ENCODE peak calls at places on chromosomes 4 and X, in nine cellular contexts. One of them, this sample, is unnamed.

GRCh38 chr4:126778348-126778747 is 854.4 kb upstream of the INTU start:
- DNase-seq in PC-9: no peak
- DNase-seq in PC-3: peak; percentile 30
- DNase-seq in fibroblast of lung: peak; percentile 60
- DNase-seq in astrocyte: peak; percentile 84
- DNase-seq in HepG2: no peak
- DNase-seq in OCI-LY7: no peak
- DNase-seq in mesenchymal stem cell: peak; percentile 64
- DNase-seq in GM23338: no peak
- DNase-seq in this sample: peak; percentile 83

GRCh38 chr4:26069218-26069617 is 155.2 kb downstream of the SMIM20 start:
- DNase-seq in astrocyte: peak; percentile 27
- DNase-seq in fibroblast of lung: peak; percentile 67
- DNase-seq in OCI-LY7: peak; percentile 25
- DNase-seq in PC-3: peak; percentile 57
- DNase-seq in GM23338: peak; percentile 89
- DNase-seq in HepG2: peak; percentile 6
- DNase-seq in PC-9: no peak
- DNase-seq in mesenchymal stem cell: no peak
- DNase-seq in this sample: peak; percentile 47

GRCh38 chr4:52996261-52997131 is 134.4 kb downstream of the RASL11B start:
- DNase-seq in PC-3: no peak
- DNase-seq in OCI-LY7: no peak
- DNase-seq in PC-9: no peak
- DNase-seq in GM23338: no peak
- DNase-seq in HepG2: no peak
- DNase-seq in mesenchymal stem cell: peak; percentile 92
- DNase-seq in astrocyte: peak; percentile 61
- DNase-seq in fibroblast of lung: peak; percentile 87
- DNase-seq in this sample: peak; percentile 67

GRCh38 chr4:135243960-135244561 is 1042.5 kb upstream of the PABPC4L start:
- DNase-seq in HepG2: no peak
- DNase-seq in OCI-LY7: no peak
- DNase-seq in astrocyte: peak; percentile 22
- DNase-seq in mesenchymal stem cell: peak; percentile 67
- DNase-seq in PC-9: no peak
- DNase-seq in PC-3: no peak
- DNase-seq in fibroblast of lung: peak; percentile 43
- DNase-seq in GM23338: no peak
- DNase-seq in this sample: peak; percentile 70

GRCh38 chr4:6909970-6910339 is 329 bp downstream of the TBC1D14 start:
- DNase-seq in OCI-LY7: no peak
- DNase-seq in astrocyte: no peak
- DNase-seq in mesenchymal stem cell: no peak
- DNase-seq in HepG2: no peak
- DNase-seq in GM23338: peak; percentile 47
- DNase-seq in PC-9: no peak
- DNase-seq in fibroblast of lung: no peak
- DNase-seq in PC-3: peak; percentile 8
- DNase-seq in this sample: no peak

GRCh38 chrX:154840856-154841255 is 6.4 kb upstream of the SMIM9 start:
- DNase-seq in HepG2: peak; percentile 16
- DNase-seq in fibroblast of lung: peak; percentile 75
- DNase-seq in GM23338: peak; percentile 40
- DNase-seq in PC-9: peak; percentile 42
- DNase-seq in PC-3: peak; percentile 67
- DNase-seq in OCI-LY7: peak; percentile 39
- DNase-seq in astrocyte: peak; percentile 26
- DNase-seq in mesenchymal stem cell: peak; percentile 49
- DNase-seq in this sample: peak; percentile 70

GRCh38 chrX:68048774-68049173 is 384.5 kb downstream of the OPHN1 start:
- DNase-seq in PC-9: no peak
- DNase-seq in astrocyte: no peak
- DNase-seq in GM23338: no peak
- DNase-seq in fibroblast of lung: no peak
- DNase-seq in OCI-LY7: no peak
- DNase-seq in PC-3: no peak
- DNase-seq in mesenchymal stem cell: no peak
- DNase-seq in HepG2: no peak
- DNase-seq in this sample: no peak

GRCh38 chrX:67544871-67545771 is 1.3 kb downstream of the AR start:
- DNase-seq in fibroblast of lung: peak; percentile 55
- DNase-seq in PC-3: no peak
- DNase-seq in OCI-LY7: no peak
- DNase-seq in astrocyte: peak; percentile 32
- DNase-seq in mesenchymal stem cell: peak; percentile 79
- DNase-seq in HepG2: no peak
- DNase-seq in GM23338: peak; percentile 30
- DNase-seq in PC-9: no peak
- DNase-seq in this sample: peak; percentile 22

GRCh38 chr4:59920414-59920813 is 1279.7 kb upstream of the ADGRL3 start:
- DNase-seq in HepG2: no peak
- DNase-seq in astrocyte: no peak
- DNase-seq in PC-3: no peak
- DNase-seq in fibroblast of lung: no peak
- DNase-seq in mesenchymal stem cell: peak; percentile 1
- DNase-seq in PC-9: no peak
- DNase-seq in GM23338: peak; percentile 45
- DNase-seq in OCI-LY7: no peak
- DNase-seq in this sample: no peak

GRCh38 chr4:10803944-10804343 is 119.4 kb upstream of the CLNK start:
- DNase-seq in GM23338: no peak
- DNase-seq in OCI-LY7: no peak
- DNase-seq in fibroblast of lung: no peak
- DNase-seq in PC-3: no peak
- DNase-seq in mesenchymal stem cell: no peak
- DNase-seq in HepG2: no peak
- DNase-seq in PC-9: no peak
- DNase-seq in astrocyte: no peak
- DNase-seq in this sample: no peak

GRCh38 chr4:8853249-8853648 is 18.4 kb downstream of the HMX1 start:
- DNase-seq in mesenchymal stem cell: no peak
- DNase-seq in PC-3: no peak
- DNase-seq in GM23338: peak; percentile 33
- DNase-seq in HepG2: no peak
- DNase-seq in PC-9: no peak
- DNase-seq in fibroblast of lung: no peak
- DNase-seq in OCI-LY7: peak; percentile 3
- DNase-seq in astrocyte: no peak
- DNase-seq in this sample: no peak

GRCh38 chr4:36064147-36064546 is 180.2 kb downstream of the ARAP2 start:
- DNase-seq in OCI-LY7: no peak
- DNase-seq in PC-9: peak; percentile 41
- DNase-seq in astrocyte: no peak
- DNase-seq in PC-3: peak; percentile 22
- DNase-seq in mesenchymal stem cell: no peak
- DNase-seq in HepG2: no peak
- DNase-seq in GM23338: no peak
- DNase-seq in fibroblast of lung: no peak
- DNase-seq in this sample: no peak

GRCh38 chrX:143580266-143580665 is 55.6 kb downstream of the SLITRK4 start:
- DNase-seq in HepG2: no peak
- DNase-seq in PC-3: peak; percentile 47
- DNase-seq in astrocyte: no peak
- DNase-seq in OCI-LY7: peak; percentile 5
- DNase-seq in fibroblast of lung: peak; percentile 10
- DNase-seq in mesenchymal stem cell: peak; percentile 46
- DNase-seq in PC-9: no peak
- DNase-seq in GM23338: no peak
- DNase-seq in this sample: no peak

GRCh38 chr4:95869961-95870500 is 30.1 kb downstream of the PDHA2 start:
- DNase-seq in astrocyte: no peak
- DNase-seq in GM23338: peak; percentile 36
- DNase-seq in HepG2: no peak
- DNase-seq in PC-9: no peak
- DNase-seq in mesenchymal stem cell: no peak
- DNase-seq in PC-3: no peak
- DNase-seq in OCI-LY7: no peak
- DNase-seq in fibroblast of lung: no peak
- DNase-seq in this sample: no peak

GRCh38 chr4:84420608-84421007 is 78.5 kb downstream of the NKX6-1 start:
- DNase-seq in HepG2: no peak
- DNase-seq in OCI-LY7: no peak
- DNase-seq in mesenchymal stem cell: no peak
- DNase-seq in PC-9: no peak
- DNase-seq in PC-3: no peak
- DNase-seq in fibroblast of lung: no peak
- DNase-seq in astrocyte: no peak
- DNase-seq in GM23338: no peak
- DNase-seq in this sample: no peak

GRCh38 chr4:81040175-81040659 is 9.7 kb downstream of the BMP3 start:
- DNase-seq in astrocyte: peak; percentile 6
- DNase-seq in fibroblast of lung: peak; percentile 56
- DNase-seq in HepG2: no peak
- DNase-seq in PC-3: peak; percentile 75
- DNase-seq in PC-9: no peak
- DNase-seq in mesenchymal stem cell: peak; percentile 26
- DNase-seq in GM23338: peak; percentile 71
- DNase-seq in OCI-LY7: peak; percentile 82
- DNase-seq in this sample: peak; percentile 35

GRCh38 chrX:48493890-48494364 is 14.9 kb upstream of the PORCN start:
- DNase-seq in astrocyte: no peak
- DNase-seq in HepG2: peak; percentile 55
- DNase-seq in fibroblast of lung: peak; percentile 50
- DNase-seq in PC-3: peak; percentile 48
- DNase-seq in PC-9: no peak
- DNase-seq in OCI-LY7: no peak
- DNase-seq in GM23338: peak; percentile 77
- DNase-seq in mesenchymal stem cell: peak; percentile 52
- DNase-seq in this sample: peak; percentile 38

GRCh38 chr4:182449186-182449880 is 206.1 kb downstream of the TENM3 start:
- DNase-seq in astrocyte: peak; percentile 50
- DNase-seq in OCI-LY7: no peak
- DNase-seq in mesenchymal stem cell: peak; percentile 8
- DNase-seq in HepG2: no peak
- DNase-seq in PC-9: no peak
- DNase-seq in PC-3: peak; percentile 28
- DNase-seq in GM23338: peak; percentile 92
- DNase-seq in fibroblast of lung: peak; percentile 48
- DNase-seq in this sample: peak; percentile 49

GRCh38 chr4:88820723-88821368 is 123.2 kb upstream of the NAP1L5 start:
- DNase-seq in HepG2: no peak
- DNase-seq in GM23338: peak; percentile 12
- DNase-seq in fibroblast of lung: no peak
- DNase-seq in astrocyte: no peak
- DNase-seq in OCI-LY7: no peak
- DNase-seq in mesenchymal stem cell: no peak
- DNase-seq in PC-3: peak; percentile 27
- DNase-seq in PC-9: no peak
- DNase-seq in this sample: peak; percentile 2
- H3K4me2 ChIP-seq in HepG2: peak overlapping the region; percentile 89
- H3K4me2 ChIP-seq in GM23338: peak overlapping the region; percentile 28
- H3K4me2 ChIP-seq in fibroblast of lung: peak overlapping the region; percentile 79
- H3K4me2 ChIP-seq in astrocyte: peak overlapping the region; percentile 97
- H3K4me2 ChIP-seq in OCI-LY7: no peak overlapping the region
- H3K4me2 ChIP-seq in mesenchymal stem cell: no peak overlapping the region
- H3K4me2 ChIP-seq in PC-3: peak overlapping the region; percentile 86
- H3K4me2 ChIP-seq in PC-9: peak overlapping the region; percentile 87
- H3K4me2 ChIP-seq in this sample: peak overlapping the region; percentile 72

GRCh38 chr4:114272226-114272625 is 292.8 kb upstream of the ARSJ start:
- DNase-seq in OCI-LY7: no peak
- DNase-seq in GM23338: no peak
- DNase-seq in PC-3: peak; percentile 83
- DNase-seq in astrocyte: peak; percentile 100
- DNase-seq in HepG2: no peak
- DNase-seq in PC-9: no peak
- DNase-seq in fibroblast of lung: peak; percentile 98
- DNase-seq in mesenchymal stem cell: peak; percentile 89
- DNase-seq in this sample: peak; percentile 99
- H3K4me2 ChIP-seq in OCI-LY7: no peak overlapping the region
- H3K4me2 ChIP-seq in GM23338: no peak overlapping the region
- H3K4me2 ChIP-seq in PC-3: peak overlapping the region; percentile 61
- H3K4me2 ChIP-seq in astrocyte: peak overlapping the region; percentile 31
- H3K4me2 ChIP-seq in HepG2: no peak overlapping the region
- H3K4me2 ChIP-seq in PC-9: no peak overlapping the region
- H3K4me2 ChIP-seq in fibroblast of lung: no peak overlapping the region
- H3K4me2 ChIP-seq in mesenchymal stem cell: no peak overlapping the region
- H3K4me2 ChIP-seq in this sample: peak overlapping the region; percentile 30

DNA sequence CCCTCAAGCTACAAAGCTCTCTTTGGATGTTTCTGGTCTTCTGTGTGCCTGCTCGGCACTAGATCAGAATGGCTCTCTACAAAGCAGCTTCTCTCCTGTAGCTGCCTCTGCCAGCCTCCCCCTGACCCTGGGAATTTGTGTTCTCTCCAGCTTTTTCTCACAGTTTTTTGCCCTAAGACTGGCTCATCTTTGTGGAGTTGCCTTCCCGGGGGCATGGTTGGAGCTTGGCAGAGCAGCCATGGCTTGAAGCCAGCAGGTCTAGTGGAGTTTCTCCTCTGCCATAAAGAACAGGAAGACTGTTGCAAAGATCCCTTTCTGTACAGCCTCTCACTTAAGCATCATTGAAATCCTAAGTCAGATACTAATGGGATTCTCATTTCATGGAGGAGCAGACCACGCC is 163.3 kb upstream of the MAMLD1 start:
- DNase-seq in PC-9: no peak
- DNase-seq in fibroblast of lung: no peak
- DNase-seq in mesenchymal stem cell: no peak
- DNase-seq in astrocyte: no peak
- DNase-seq in HepG2: no peak
- DNase-seq in PC-3: peak; percentile 19
- DNase-seq in GM23338: no peak
- DNase-seq in OCI-LY7: no peak
- DNase-seq in this sample: no peak
- H3K4me2 ChIP-seq in PC-9: no peak overlapping the region
- H3K4me2 ChIP-seq in fibroblast of lung: no peak overlapping the region
- H3K4me2 ChIP-seq in mesenchymal stem cell: no peak overlapping the region
- H3K4me2 ChIP-seq in astrocyte: no peak overlapping the region
- H3K4me2 ChIP-seq in HepG2: no peak overlapping the region
- H3K4me2 ChIP-seq in PC-3: no peak overlapping the region
- H3K4me2 ChIP-seq in GM23338: no peak overlapping the region
- H3K4me2 ChIP-seq in OCI-LY7: no peak overlapping the region
- H3K4me2 ChIP-seq in this sample: no peak overlapping the region

GRCh38 chrX:39823848-39824247 is 273.9 kb downstream of the BCOR start:
- DNase-seq in GM23338: no peak
- DNase-seq in astrocyte: no peak
- DNase-seq in mesenchymal stem cell: no peak
- DNase-seq in PC-3: no peak
- DNase-seq in OCI-LY7: peak; percentile 18
- DNase-seq in HepG2: no peak
- DNase-seq in fibroblast of lung: no peak
- DNase-seq in PC-9: no peak
- DNase-seq in this sample: no peak

GRCh38 chrX:39829965-39830364 is 267.8 kb downstream of the BCOR start:
- DNase-seq in PC-9: no peak
- DNase-seq in OCI-LY7: no peak
- DNase-seq in astrocyte: no peak
- DNase-seq in PC-3: no peak
- DNase-seq in GM23338: no peak
- DNase-seq in fibroblast of lung: no peak
- DNase-seq in HepG2: no peak
- DNase-seq in mesenchymal stem cell: no peak
- DNase-seq in this sample: no peak

GRCh38 chrX:39828971-39829370 is 268.8 kb downstream of the BCOR start:
- DNase-seq in GM23338: no peak
- DNase-seq in mesenchymal stem cell: no peak
- DNase-seq in HepG2: no peak
- DNase-seq in fibroblast of lung: no peak
- DNase-seq in astrocyte: no peak
- DNase-seq in PC-3: no peak
- DNase-seq in OCI-LY7: no peak
- DNase-seq in PC-9: no peak
- DNase-seq in this sample: no peak

GRCh38 chrX:39827959-39828358 is 269.8 kb downstream of the BCOR start:
- DNase-seq in PC-9: no peak
- DNase-seq in fibroblast of lung: no peak
- DNase-seq in OCI-LY7: peak; percentile 74
- DNase-seq in mesenchymal stem cell: no peak
- DNase-seq in astrocyte: no peak
- DNase-seq in PC-3: no peak
- DNase-seq in HepG2: no peak
- DNase-seq in GM23338: no peak
- DNase-seq in this sample: no peak

GRCh38 chrX:39826813-39827543 is 270.8 kb downstream of the BCOR start:
- DNase-seq in mesenchymal stem cell: no peak
- DNase-seq in HepG2: no peak
- DNase-seq in OCI-LY7: no peak
- DNase-seq in fibroblast of lung: no peak
- DNase-seq in PC-9: no peak
- DNase-seq in PC-3: no peak
- DNase-seq in GM23338: no peak
- DNase-seq in astrocyte: no peak
- DNase-seq in this sample: no peak
- H3K4me2 ChIP-seq in mesenchymal stem cell: no peak overlapping the region
- H3K4me2 ChIP-seq in HepG2: no peak overlapping the region
- H3K4me2 ChIP-seq in OCI-LY7: no peak overlapping the region
- H3K4me2 ChIP-seq in fibroblast of lung: no peak overlapping the region
- H3K4me2 ChIP-seq in PC-9: no peak overlapping the region
- H3K4me2 ChIP-seq in PC-3: no peak overlapping the region
- H3K4me2 ChIP-seq in GM23338: no peak overlapping the region
- H3K4me2 ChIP-seq in astrocyte: no peak overlapping the region
- H3K4me2 ChIP-seq in this sample: no peak overlapping the region

This sample was measured in IMR-90.